ENCODE peak calls at places on chromosomes 11 and 22, in nine cellular contexts. T is GM23338, G is K562, Q is GM12878, D is HepG2, V is A549, Z is HCT116, S is Panc1, J is HL-60. X is an unnamed sample.

GRCh38 chr11:11143849-11144248 is 209.2 kb downstream of the CSNK2A3 start:
- DNase-seq in S (no peak), Z (no peak), G (no peak), T (no peak), J (no peak), D (no peak), Q (no peak), V (no peak), X (no peak)

GRCh38 chr11:62143727-62144126 is 19.9 kb downstream of the INCENP start:
- DNase-seq in D (no peak), Q (no peak), S (no peak), Z (no peak), J (no peak), V (no peak), G (no peak), T (no peak), X (peak)

GRCh38 chr11:1226226-1226961 is 3.5 kb downstream of the MUC5B start:
- DNase-seq in S (no peak), J (no peak), V (no peak), D (no peak), G (no peak), Z (no peak), Q (no peak), T (peak), X (peak)

GRCh38 chr22:37930952-37931440 is 22.4 kb downstream of the C22orf23 start:
- DNase-seq in S (no peak), T (no peak), J (no peak), D (no peak), Q (no peak), V (no peak), Z (no peak), G (no peak), X (no peak)

GRCh38 chr11:71990721-71991120 is 8.0 kb upstream of the IL18BP start:
- DNase-seq in Z (no peak), D (no peak), V (no peak), S (no peak), J (no peak), T (no peak), Q (no peak), G (no peak), X (no peak)

GRCh38 chr11:73869234-73869949 is 7.3 kb downstream of the COA4 start:
- DNase-seq in Z (no peak), J (no peak), V (no peak), D (no peak), G (no peak), S (no peak), T (no peak), Q (no peak), X (no peak)

GRCh38 chr11:27307232-27307631 is 55.8 kb downstream of the CCDC34 start:
- DNase-seq in T (no peak), D (no peak), Q (no peak), J (no peak), Z (no peak), S (no peak), G (no peak), V (no peak), X (no peak)

GRCh38 chr22:46233231-46233630 is 16.9 kb downstream of the CDPF1 start:
- DNase-seq in D (no peak), J (peak), V (no peak), T (no peak), Q (no peak), S (peak), G (no peak), Z (no peak), X (no peak)

GRCh38 chr11:47056261-47056915 is 119.8 kb downstream of the CSTPP1 start:
- DNase-seq in T (no peak), Z (no peak), V (no peak), S (no peak), Q (no peak), D (no peak), J (no peak), G (peak), X (no peak)

GRCh38 chr11:126754850-126755426 is 245.6 kb downstream of the KIRREL3 start:
- DNase-seq in S (no peak), T (no peak), J (no peak), Z (no peak), D (no peak), V (no peak), Q (no peak), G (no peak), X (no peak)

GRCh38 chr22:37631448-37632173 is 7.9 kb upstream of the SH3BP1 start:
- DNase-seq in Q (no peak), Z (no peak), V (no peak), T (no peak), D (peak), J (no peak), G (no peak), S (no peak), X (no peak)

GRCh38 chr22:47333625-47334024 is 571.2 kb downstream of the TBC1D22A start:
- DNase-seq in J (no peak), D (peak), T (no peak), S (no peak), V (no peak), G (no peak), Z (peak), Q (no peak), X (no peak)
- TF ChIP-seq REST in J (no peak), D (no peak), T (no peak), S (no peak), V (no peak), G (no peak), Z (no peak), Q (no peak), X (no peak)

DNA sequence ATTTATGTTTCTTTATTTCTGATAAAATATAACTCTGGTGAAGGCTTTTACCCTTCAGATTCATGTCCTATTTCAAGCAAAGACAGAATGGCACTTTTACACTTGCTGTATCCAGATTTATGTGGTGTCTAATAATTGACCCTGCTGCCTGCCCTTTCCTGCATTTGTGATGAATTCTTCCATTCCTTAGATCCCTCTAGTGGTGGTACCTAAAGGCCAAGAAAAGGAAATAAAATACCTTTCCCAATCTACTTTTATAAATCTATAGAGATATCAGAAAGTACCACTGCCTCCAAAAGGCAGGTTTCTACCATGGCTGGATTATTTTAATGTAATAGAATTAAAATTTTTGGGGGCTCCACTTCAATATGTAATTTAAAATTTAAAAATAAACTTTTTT is 34.2 kb downstream of the CCDC81 start:
- DNase-seq in D (no peak), G (no peak), Z (no peak), J (no peak), V (peak), S (no peak), Q (no peak), T (no peak), X (no peak)
- TF ChIP-seq REST in D (no peak), G (no peak), Z (no peak), J (no peak), V (no peak), S (no peak), Q (no peak), T (no peak), X (no peak)

DNA sequence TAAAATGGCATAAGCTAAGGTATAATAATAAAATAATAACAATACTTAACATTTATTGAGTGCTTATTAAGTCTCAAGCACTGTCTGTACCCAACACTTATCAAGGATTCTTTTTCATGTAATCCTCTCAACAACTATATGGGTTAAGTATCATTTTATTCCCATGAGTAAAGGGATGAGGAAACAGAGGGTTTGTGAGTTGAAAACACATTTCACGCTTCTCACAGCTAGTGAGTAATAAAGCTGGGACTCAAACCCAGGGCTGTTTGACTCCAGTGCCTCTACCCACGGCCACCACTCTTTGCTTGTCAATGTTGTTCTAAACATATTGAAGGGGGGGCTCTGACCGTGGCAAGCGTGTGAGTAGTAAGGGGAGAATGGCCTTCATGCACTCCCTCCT is 8.7 kb downstream of the CD3E start:
- DNase-seq in Q (no peak), D (no peak), S (no peak), J (no peak), Z (no peak), G (no peak), V (no peak), T (no peak), X (no peak)
- TF ChIP-seq REST in Q (no peak), D (no peak), S (no peak), J (no peak), Z (no peak), G (no peak), V (no peak), T (no peak), X (no peak)

GRCh38 chr11:83152245-83152644 is 4.7 kb upstream of the PCF11 start:
- DNase-seq in S (no peak), Q (no peak), Z (no peak), J (no peak), D (no peak), V (no peak), T (no peak), G (peak), X (no peak)
- TF ChIP-seq REST in S (no peak), Q (no peak), Z (no peak), J (no peak), D (no peak), V (no peak), T (no peak), G (no peak), X (no peak)

GRCh38 chr22:50118557-50119168 is 28.9 kb downstream of the MOV10L1 start:
- DNase-seq in Q (no peak), J (no peak), S (no peak), T (no peak), D (peak), Z (no peak), V (peak), G (peak), X (no peak)
- TF ChIP-seq REST in Q (no peak), J (no peak), S (no peak), T (no peak), D (no peak), Z (no peak), V (no peak), G (no peak), X (no peak)

DNA sequence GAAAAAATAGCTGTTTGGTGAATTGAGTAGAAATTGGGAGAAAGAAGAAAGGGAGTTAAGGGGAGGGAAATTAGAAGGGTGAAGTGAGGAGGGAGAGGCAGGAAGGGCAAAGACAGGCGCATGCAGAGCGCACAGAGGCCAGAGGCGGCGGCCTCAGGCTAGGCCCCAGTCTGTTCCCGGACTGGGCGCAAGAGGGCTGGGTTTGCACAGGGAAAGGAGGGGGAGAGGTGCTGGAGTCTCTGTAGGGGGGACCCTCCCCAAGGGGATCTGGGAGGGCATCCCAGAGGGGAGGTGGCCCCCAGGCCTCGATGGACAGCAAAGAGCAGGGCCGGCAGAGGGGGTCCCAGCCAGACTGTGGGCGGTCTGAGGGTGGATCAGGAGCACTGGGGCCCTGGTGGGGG is 1.3 kb upstream of the FLRT1 start:
- DNase-seq in Z (no peak), T (peak), G (peak), J (no peak), D (no peak), V (no peak), S (no peak), Q (no peak), X (no peak)
- TF ChIP-seq REST in Z (no peak), T (no peak), G (no peak), J (no peak), D (no peak), V (no peak), S (no peak), Q (no peak), X (no peak)

GRCh38 chr11:65308281-65308891 is 6.3 kb upstream of the CDC42EP2 start:
- DNase-seq in Z (no peak), D (no peak), T (no peak), G (no peak), J (no peak), Q (no peak), V (no peak), S (no peak), X (no peak)
- TF ChIP-seq REST in Z (no peak), D (no peak), T (no peak), G (no peak), J (no peak), Q (no peak), V (no peak), S (no peak), X (no peak)